ENCODE peak calls at places on chromosomes 16 and 17, in five cellular contexts. E, O, Z, I and C are unnamed samples.

GRCh38 chr17:699350-699749 is 15.3 kb downstream of the VPS53 start:
- DNase-seq in Z (no peak), I (no peak), E (no peak), O (no peak), C (no peak)

GRCh38 chr16:79994413-79994812 is 393.9 kb upstream of the MAF start:
- DNase-seq in O (no peak), Z (peak), E (no peak), I (no peak), C (peak)

GRCh38 chr17:36209575-36209974 is 1.3 kb upstream of the CCL4L2 start:
- DNase-seq in I (no peak), O (no peak), E (no peak), Z (no peak), C (no peak)

GRCh38 chr16:8936421-8936820 is 27.3 kb downstream of the USP7 start:
- DNase-seq in E (peak), I (no peak), O (no peak), Z (no peak), C (no peak)

GRCh38 chr16:24685539-24686432 is 43.7 kb upstream of the TNRC6A start:
- DNase-seq in O (no peak), I (no peak), Z (peak), E (no peak), C (peak)

GRCh38 chr17:39787038-39787437 is 49.3 kb downstream of the GRB7 start:
- DNase-seq in O (no peak), Z (no peak), E (no peak), I (no peak), C (no peak)

GRCh38 chr17:9232591-9233270 is 211.4 kb downstream of the NTN1 start:
- DNase-seq in Z (no peak), O (no peak), E (no peak), I (no peak), C (no peak)

GRCh38 chr17:35740997-35741931 is 9.8 kb downstream of the RASL10B start:
- DNase-seq in E (no peak), I (no peak), Z (no peak), O (no peak), C (no peak)

GRCh38 chr17:17971431-17972125 is 622 bp downstream of the TOM1L2 start:
- DNase-seq in I (no peak), E (no peak), Z (no peak), O (peak), C (peak)

GRCh38 chr17:49995055-49995738 is at the start of gene DLX3:
- DNase-seq in E (peak), O (no peak), I (peak), Z (no peak), C (no peak)

GRCh38 chr17:28343491-28343932 is 8.0 kb downstream of the TNFAIP1 start:
- DNase-seq in Z (no peak), I (no peak), E (no peak), O (no peak), C (no peak)

GRCh38 chr16:1534021-1535020 is 855 bp downstream of the TMEM204 start:
- DNase-seq in Z (no peak), E (no peak), O (no peak), I (no peak), C (no peak)